ENCODE peak calls at places on chromosomes 4 and X, in seven cellular contexts. I is HCT116; P is cardiac muscle cell; A is Peyer's patch; L is dorsolateral prefrontal cortex; X is heart right ventricle; Q is CD8-positive, alpha-beta T cell. Y is an unnamed sample.

GRCh38 chr4:8910100-8910821 is 38.6 kb upstream of the HMX1 start:
- DNase-seq in Q (no peak), A (no peak), X (no peak), I (no peak), P (no peak), L (no peak), Y (no peak)

GRCh38 chr4:142278171-142278570 is 567.9 kb downstream of the INPP4B start:
- DNase-seq in P (no peak), X (no peak), Q (no peak), A (no peak), L (no peak), I (no peak), Y (no peak)

GRCh38 chr4:110865611-110866254 is 242.9 kb upstream of the PITX2 start:
- DNase-seq in A (no peak), I (no peak), Q (no peak), X (no peak), P (peak), L (no peak), Y (no peak)

GRCh38 chrX:47540754-47541538 is 20.1 kb upstream of the ARAF start:
- DNase-seq in Q (no peak), A (peak), P (peak), I (peak), L (peak), X (peak), Y (peak)

GRCh38 chr4:84482564-84483563 is 16.2 kb downstream of the NKX6-1 start:
- DNase-seq in I (no peak), L (no peak), A (no peak), P (peak), X (no peak), Q (no peak), Y (no peak)

GRCh38 chrX:77451041-77451440 is 3.9 kb downstream of the FGF16 start:
- DNase-seq in X (no peak), Q (no peak), L (no peak), P (no peak), I (no peak), A (no peak), Y (no peak)

GRCh38 chr4:180557348-180557747 is 1685.9 kb upstream of the TENM3 start:
- DNase-seq in P (no peak), I (peak), L (no peak), X (no peak), Q (no peak), A (no peak), Y (no peak)

GRCh38 chr4:20028694-20029093 is 223.0 kb upstream of the SLIT2 start:
- DNase-seq in P (no peak), A (no peak), Q (no peak), X (no peak), I (peak), L (no peak), Y (no peak)

GRCh38 chr4:166839615-166840251 is 394.6 kb downstream of the SPOCK3 start:
- DNase-seq in A (no peak), Q (no peak), X (no peak), P (no peak), I (no peak), L (no peak), Y (no peak)

GRCh38 chr4:2843909-2844584 is 403 bp downstream of the ADD1 start:
- DNase-seq in Q (no peak), I (no peak), X (peak), A (peak), P (peak), L (no peak), Y (peak)

GRCh38 chr4:103099691-103100392 is at the start of gene BDH2:
- DNase-seq in L (peak), X (peak), Q (peak), P (peak), I (peak), A (no peak), Y (peak)

GRCh38 chrX:136647969-136648368 is at the start of gene CD40LG:
- DNase-seq in I (no peak), X (no peak), A (no peak), Q (no peak), P (no peak), L (no peak), Y (no peak)

GRCh38 chrX:136209016-136209738 is 42.0 kb downstream of the MAP7D3 start:
- DNase-seq in X (peak), L (no peak), I (no peak), Q (peak), A (peak), P (peak), Y (peak)

GRCh38 chr4:137558951-137559350 is 26.7 kb upstream of the PCDH18 start:
- DNase-seq in Q (no peak), A (no peak), I (no peak), P (peak), X (no peak), L (no peak), Y (no peak)

GRCh38 chrX:118502121-118502794 is 6.6 kb downstream of the DOCK11 start:
- DNase-seq in I (no peak), L (no peak), A (no peak), P (peak), X (no peak), Q (no peak), Y (no peak)

GRCh38 chr4:2318476-2318875 is 56.6 kb upstream of the MXD4 start:
- DNase-seq in A (no peak), I (no peak), P (no peak), X (no peak), Q (peak), L (no peak), Y (peak)

GRCh38 chrX:68684291-68684918 is 36.9 kb downstream of the STARD8 start:
- DNase-seq in P (peak), L (no peak), A (no peak), X (peak), I (no peak), Q (no peak), Y (peak)

GRCh38 chrX:44068043-44068442 is 94.9 kb upstream of the NDP start:
- DNase-seq in Q (no peak), I (no peak), L (no peak), X (no peak), A (no peak), P (no peak), Y (no peak)

GRCh38 chr4:1466034-1466960 is 60.1 kb upstream of the NKX1-1 start:
- DNase-seq in L (no peak), I (no peak), Q (no peak), X (no peak), P (no peak), A (peak), Y (no peak)

GRCh38 chr4:140296335-140296753 is 77.1 kb upstream of the SCOC start:
- DNase-seq in L (no peak), X (peak), A (no peak), I (peak), P (peak), Q (no peak), Y (peak)

GRCh38 chr4:20252656-20253271 is 1.1 kb downstream of the SLIT2 start:
- DNase-seq in X (peak), L (peak), P (peak), I (no peak), Q (no peak), A (peak), Y (peak)

GRCh38 chr4:10069065-10069626 is 47.5 kb downstream of the WDR1 start:
- DNase-seq in L (no peak), P (no peak), A (peak), Q (no peak), I (no peak), X (no peak), Y (no peak)

GRCh38 chrX:130339408-130340222 is at the start of gene SLC25A14:
- DNase-seq in P (peak), X (peak), Q (peak), L (peak), I (peak), A (peak), Y (peak)

GRCh38 chr4:151325320-151326246 is at the start of gene SH3D19:
- DNase-seq in I (peak), P (peak), L (peak), Q (no peak), A (peak), X (peak), Y (peak)

GRCh38 chrX:99717716-99718115 is 692.4 kb downstream of the PCDH19 start:
- DNase-seq in I (no peak), X (no peak), L (no peak), Q (no peak), P (no peak), A (no peak), Y (no peak)

GRCh38 chrX:109840585-109840984 is 107.5 kb upstream of the ACSL4 start:
- DNase-seq in P (peak), X (peak), A (no peak), L (no peak), Q (no peak), I (peak), Y (peak)

GRCh38 chrX:49177338-49177833 is 5.7 kb downstream of the PLP2 start:
- DNase-seq in X (no peak), A (no peak), P (no peak), L (no peak), Q (peak), I (no peak), Y (peak)

GRCh38 chrX:53357799-53358530 is 64.5 kb downstream of the SMC1A start:
- DNase-seq in A (no peak), X (no peak), I (no peak), Q (no peak), L (peak), P (peak), Y (peak)

GRCh38 chrX:103779156-103779555 is 2.5 kb downstream of the PLP1 start:
- DNase-seq in A (no peak), I (no peak), X (no peak), P (peak), L (peak), Q (no peak), Y (peak)

GRCh38 chr4:188417181-188417580 is 277.9 kb downstream of the TRIML1 start:
- DNase-seq in X (no peak), A (no peak), I (no peak), Q (no peak), P (no peak), L (no peak), Y (no peak)

GRCh38 chrX:8783100-8784098 is 17.8 kb downstream of the FAM9A start:
- DNase-seq in L (no peak), Q (peak), A (no peak), P (peak), I (no peak), X (peak), Y (peak)

GRCh38 chr4:106409901-106410889 is 41.6 kb upstream of the GIMD1 start:
- DNase-seq in X (no peak), I (no peak), L (no peak), A (no peak), Q (no peak), P (no peak), Y (no peak)

GRCh38 chr4:186146443-186146842 is 41.9 kb downstream of the FAM149A start:
- DNase-seq in L (no peak), A (no peak), P (no peak), X (no peak), Q (no peak), I (no peak), Y (no peak)

GRCh38 chr4:186150926-186151325 is 40.4 kb upstream of the CYP4V2 start:
- DNase-seq in I (no peak), L (no peak), A (no peak), Q (no peak), P (no peak), X (no peak), Y (no peak)

GRCh38 chr4:186148335-186148975 is 42.9 kb upstream of the CYP4V2 start:
- DNase-seq in I (no peak), X (no peak), L (no peak), A (no peak), Q (no peak), P (no peak), Y (no peak)

GRCh38 chr4:186151499-186151898 is 39.9 kb upstream of the CYP4V2 start:
- DNase-seq in P (no peak), Q (no peak), I (no peak), L (no peak), A (no peak), X (no peak), Y (no peak)

DNA sequence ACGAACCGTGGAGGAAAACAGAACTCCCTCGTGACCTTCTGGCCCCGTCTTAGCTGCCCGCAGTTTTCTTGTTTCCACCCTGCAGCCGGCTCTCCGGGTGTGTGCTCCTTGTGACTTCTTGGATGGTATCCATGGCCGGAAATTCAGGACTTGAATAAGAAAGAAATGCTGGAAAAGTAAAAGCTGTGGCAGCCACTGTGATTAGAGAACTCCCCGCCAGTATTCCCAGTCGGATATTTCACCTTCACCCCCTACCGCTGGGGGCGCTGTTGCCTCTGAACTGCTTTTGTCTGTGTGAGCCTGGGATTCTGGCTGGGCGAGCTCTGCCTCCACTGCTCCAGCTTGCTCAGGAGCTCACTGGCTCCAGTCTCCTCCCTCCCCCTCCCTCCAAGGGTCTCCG is 41.5 kb upstream of the CYP4V2 start:
- DNase-seq in Q (peak), P (peak), I (no peak), A (no peak), X (peak), L (no peak), Y (peak)
- TF ChIP-seq CTCF in Q (peak), P (peak), I (no peak), A (no peak), X (peak), L (peak), Y (no peak)

GRCh38 chr4:73848183-73848777 is 4.8 kb upstream of the PF4V1 start:
- DNase-seq in I (no peak), X (no peak), L (no peak), Q (no peak), A (no peak), P (no peak), Y (no peak)
- H3K27ac ChIP-seq in I (no peak), X (no peak), L (no peak), Q (no peak), A (no peak), P (no peak), Y (no peak)

DNA sequence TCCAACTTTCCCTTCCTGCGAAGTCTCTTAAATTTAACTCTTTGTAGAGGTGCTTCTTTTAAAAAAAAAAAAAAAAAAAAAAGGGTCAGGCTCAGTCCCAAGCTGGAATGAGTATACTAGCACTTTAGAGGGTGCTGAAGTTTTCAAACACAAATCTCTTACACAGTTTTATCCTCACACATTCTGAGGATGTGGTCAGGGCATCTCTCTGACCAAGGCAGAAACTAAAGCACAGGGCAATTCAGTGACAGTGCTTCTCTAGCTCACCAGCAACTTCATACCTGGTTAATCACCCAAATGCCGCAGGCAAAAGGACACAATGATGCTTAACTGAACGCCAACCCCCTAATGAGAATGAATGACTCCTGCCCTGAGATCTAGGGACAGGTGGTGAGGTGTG is 9.8 kb upstream of the PGM2 start:
- DNase-seq in Q (no peak), A (no peak), I (no peak), L (no peak), P (no peak), X (no peak), Y (no peak)
- TF ChIP-seq CTCF in Q (no peak), A (no peak), I (no peak), L (no peak), P (no peak), X (no peak), Y (no peak)

DNA sequence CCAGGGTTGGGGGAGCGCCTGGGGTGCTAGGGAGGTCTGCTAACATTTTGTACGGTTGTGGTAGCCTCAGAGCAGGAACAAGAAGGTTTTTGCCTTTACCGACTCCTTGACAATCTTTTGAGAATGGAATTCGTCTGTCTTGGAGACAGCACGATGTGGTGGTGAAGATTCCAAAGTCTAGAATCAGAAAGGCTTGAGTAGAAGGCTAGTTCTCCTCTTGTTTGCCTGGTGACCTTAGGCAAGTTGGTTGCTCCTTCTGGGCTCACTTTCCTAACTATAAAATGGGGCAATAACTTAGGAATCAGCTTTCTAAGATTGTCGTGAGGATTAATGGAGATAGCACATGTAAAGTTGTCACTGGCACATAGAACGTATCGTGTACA is 741 bp downstream of the FAM47E start:
- DNase-seq in I (no peak), L (no peak), X (no peak), Q (no peak), A (no peak), P (no peak), Y (no peak)
- H3K27ac ChIP-seq in I (no peak), L (no peak), X (no peak), Q (no peak), A (no peak), P (no peak), Y (no peak)

GRCh38 chr4:128416921-128417320 is 129.3 kb upstream of the PGRMC2 start:
- DNase-seq in Q (no peak), X (no peak), I (no peak), P (peak), A (no peak), L (no peak), Y (no peak)
- TF ChIP-seq CTCF in Q (no peak), X (no peak), I (no peak), P (no peak), A (no peak), L (no peak), Y (no peak)

Y was measured in adrenal gland.